ENCODE peak calls at places on chromosomes 5 and 9, in eight cellular contexts. W is aorta; D is CD8-positive, alpha-beta T cell; T is ovary; O is upper lobe of right lung; C is psoas muscle; L is body of pancreas; F is tibial nerve. M is an unnamed sample. For H3K36me3, the result is how much of the 10 kb centered on the place peaks cover.

GRCh38 chr9:110932883-110933282 is 105.4 kb downstream of the LPAR1 start:
- DNase-seq in W (no peak), D (no peak), T (no peak), O (no peak), C (no peak), L (no peak), F (no peak), M (no peak)

GRCh38 chr5:6522983-6523382 is 74.3 kb downstream of the UBE2QL1 start:
- DNase-seq in W (no peak), D (no peak), T (no peak), O (no peak), C (no peak), L (no peak), F (no peak), M (no peak)

GRCh38 chr9:113274474-113275146 is 762 bp downstream of the CDC26 start:
- DNase-seq in W (no peak), D (no peak), T (no peak), O (no peak), C (no peak), L (no peak), F (no peak), M (peak)

GRCh38 chr9:35277171-35277520 is 115.3 kb downstream of the UNC13B start:
- DNase-seq in W (no peak), D (no peak), T (no peak), O (no peak), C (no peak), L (no peak), F (no peak), M (no peak)

GRCh38 chr5:174352681-174353080 is 307.2 kb downstream of the NSG2 start:
- DNase-seq in W (no peak), D (no peak), T (no peak), O (no peak), C (no peak), L (no peak), F (no peak), M (no peak)

GRCh38 chr5:115262066-115262404 is 642 bp downstream of the PGGT1B start:
- DNase-seq in W (no peak), D (no peak), T (no peak), O (no peak), C (no peak), L (no peak), F (no peak), M (no peak)

GRCh38 chr9:70571247-70571646 is 156.8 kb upstream of the KLF9 start:
- DNase-seq in W (no peak), D (no peak), T (no peak), O (no peak), C (no peak), L (no peak), F (no peak), M (no peak)

GRCh38 chr9:126420643-126421564 is 94.3 kb downstream of the MVB12B start:
- DNase-seq in W (no peak), D (no peak), T (no peak), O (no peak), C (no peak), L (no peak), F (no peak), M (no peak)

GRCh38 chr9:112193562-112194288 is 18.6 kb upstream of the SUSD1 start:
- DNase-seq in W (no peak), D (no peak), T (no peak), O (no peak), C (no peak), L (no peak), F (no peak), M (no peak)

GRCh38 chr5:149776376-149777305 is 46.5 kb downstream of the PPARGC1B start:
- DNase-seq in W (no peak), D (no peak), T (no peak), O (no peak), C (no peak), L (no peak), F (no peak), M (no peak)

GRCh38 chr5:60538955-60539866 is 160.8 kb downstream of the DEPDC1B start:
- DNase-seq in W (no peak), D (no peak), T (no peak), O (no peak), C (no peak), L (no peak), F (no peak), M (peak)

GRCh38 chr5:147669113-147669869 is 113.2 kb downstream of the JAKMIP2 start:
- DNase-seq in W (no peak), D (no peak), T (no peak), O (no peak), C (no peak), L (no peak), F (no peak), M (no peak)

GRCh38 chr9:115883467-115884329 is 269.9 kb upstream of the PAPPA start:
- DNase-seq in W (no peak), D (no peak), T (no peak), O (no peak), C (no peak), L (peak), F (no peak), M (no peak)

GRCh38 chr5:140228364-140228837 is 53.4 kb downstream of the CYSTM1 start:
- DNase-seq in W (no peak), D (no peak), T (no peak), O (no peak), C (no peak), L (no peak), F (no peak), M (no peak)

GRCh38 chr9:97527626-97528528 is 26.4 kb downstream of the TMOD1 start:
- DNase-seq in W (no peak), D (no peak), T (no peak), O (peak), C (no peak), L (no peak), F (no peak), M (no peak)

GRCh38 chr5:443239-444151 is 519 bp downstream of the EXOC3 start:
- DNase-seq in W (no peak), D (peak), T (peak), O (peak), C (peak), L (no peak), F (no peak), M (no peak)

GRCh38 chr9:78351816-78352215 is 54.9 kb downstream of the PSAT1 start:
- DNase-seq in W (no peak), D (no peak), T (no peak), O (no peak), C (no peak), L (no peak), F (no peak), M (peak)

GRCh38 chr9:107375651-107376369 is 92.7 kb downstream of the RAD23B start:
- DNase-seq in W (no peak), D (no peak), T (no peak), O (no peak), C (no peak), L (no peak), F (no peak), M (no peak)

GRCh38 chr9:108212179-108212578 is 643.6 kb downstream of the ACTL7B start:
- DNase-seq in W (no peak), D (no peak), T (no peak), O (no peak), C (no peak), L (no peak), F (no peak), M (no peak)

GRCh38 chr9:124774131-124774978 is 2.6 kb upstream of the OLFML2A start:
- DNase-seq in W (peak), D (peak), T (peak), O (peak), C (peak), L (peak), F (peak), M (peak)

GRCh38 chr9:137834846-137835546 is 42.6 kb upstream of the CACNA1B start:
- DNase-seq in W (peak), D (no peak), T (no peak), O (no peak), C (no peak), L (no peak), F (no peak), M (no peak)

GRCh38 chr5:45408067-45408466 is 288.1 kb downstream of the HCN1 start:
- DNase-seq in W (no peak), D (no peak), T (no peak), O (no peak), C (no peak), L (no peak), F (no peak), M (no peak)

GRCh38 chr5:160643588-160643987 is 208.4 kb downstream of the ATP10B start:
- DNase-seq in W (no peak), D (no peak), T (no peak), O (no peak), C (no peak), L (no peak), F (no peak), M (no peak)

GRCh38 chr9:101495810-101496209 is 37.8 kb upstream of the RNF20 start:
- DNase-seq in W (no peak), D (no peak), T (no peak), O (no peak), C (no peak), L (no peak), F (no peak), M (no peak)

GRCh38 chr9:89312154-89312616 is 1.2 kb downstream of the CKS2 start:
- DNase-seq in W (no peak), D (no peak), T (no peak), O (no peak), C (no peak), L (no peak), F (no peak), M (no peak)

GRCh38 chr9:15889555-15889954 is 336.7 kb downstream of the CCDC171 start:
- DNase-seq in W (no peak), D (no peak), T (no peak), O (no peak), C (no peak), L (no peak), F (no peak), M (no peak)
- H3K36me3 ChIP-seq in W (under half), D (under half), T (under half), O (under half), C (under half), L (under half), F (under half), M (under half)

DNA sequence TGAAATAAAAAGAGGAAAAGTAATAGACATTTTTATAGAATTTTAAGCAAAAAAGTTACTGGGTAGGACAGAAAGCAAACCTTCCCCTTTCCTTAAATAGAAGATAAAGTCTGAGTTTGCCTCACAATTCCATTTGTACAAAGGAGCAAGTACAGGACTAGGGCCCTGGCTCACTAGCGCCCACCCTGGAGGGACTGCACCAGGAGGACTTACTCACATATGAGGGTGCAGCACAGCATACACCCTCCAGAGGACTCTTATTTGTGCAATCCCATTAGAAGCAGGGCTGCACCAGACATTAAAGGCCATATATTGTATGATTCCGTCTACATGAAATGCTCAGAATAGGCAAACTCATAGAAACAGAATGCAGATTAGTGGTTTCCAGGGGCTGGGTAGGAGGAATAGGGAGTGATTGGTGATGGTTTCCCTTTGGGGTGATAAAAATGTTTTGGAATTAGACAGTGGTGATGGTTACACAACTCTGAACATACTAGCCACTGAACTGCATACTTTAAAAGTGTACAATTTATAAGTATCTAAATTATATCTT is 4.5 kb downstream of the REEP5 start:
- DNase-seq in W (no peak), D (peak), T (no peak), O (no peak), C (no peak), L (no peak), F (no peak), M (no peak)
- H3K36me3 ChIP-seq in W (under half), D (under half), T (under half), O (under half), C (half or more), L (under half), F (under half), M (under half)

DNA sequence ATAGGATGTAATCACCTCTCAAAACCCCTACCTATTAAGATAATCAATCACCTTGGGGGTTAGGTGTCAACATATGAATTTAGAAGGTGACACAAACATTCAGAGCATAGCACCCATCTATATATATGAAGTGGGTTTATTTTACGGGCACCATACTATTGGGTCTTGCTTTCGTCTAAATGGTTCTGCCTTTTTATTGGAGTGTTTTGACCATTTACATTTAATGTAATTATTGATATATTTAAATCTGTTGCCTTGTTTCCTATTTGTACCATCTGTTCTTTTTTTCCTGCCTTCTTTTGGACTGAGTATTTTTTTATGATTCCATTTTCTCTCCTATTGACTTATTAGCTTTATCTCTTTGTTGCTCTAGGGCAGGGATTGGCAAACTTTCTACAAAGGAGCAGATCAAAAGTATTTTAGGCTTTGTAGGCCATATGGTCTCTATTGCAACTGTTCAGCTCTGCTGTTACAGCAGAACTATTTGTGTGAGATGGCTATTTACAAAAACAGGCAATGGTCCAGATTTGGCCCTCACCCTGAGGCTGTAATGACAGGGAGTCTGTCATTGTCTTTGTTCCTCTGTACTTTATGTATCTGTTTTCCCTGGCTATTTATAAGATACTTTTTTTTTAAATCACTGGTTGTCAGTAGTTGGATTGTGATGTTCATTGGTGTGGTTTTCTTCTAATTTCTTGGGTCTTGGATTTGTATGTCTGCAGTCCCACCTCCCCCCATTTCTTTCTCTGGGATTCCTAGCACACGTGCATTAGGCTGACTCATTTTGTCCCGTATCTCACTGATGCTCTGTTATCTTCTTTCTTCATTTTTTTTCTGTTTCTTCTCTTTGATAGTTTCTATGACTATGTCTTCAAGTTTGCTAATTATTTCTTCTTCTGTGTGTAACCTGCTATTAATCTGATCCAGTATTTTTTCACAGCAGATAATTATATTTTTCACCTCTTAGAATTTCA is 127.1 kb downstream of the DAB2IP start:
- DNase-seq in W (no peak), D (no peak), T (no peak), O (no peak), C (no peak), L (no peak), F (no peak), M (no peak)
- H3K36me3 ChIP-seq in W (under half), D (under half), T (under half), O (half or more), C (half or more), L (under half), F (under half), M (under half)

GRCh38 chr9:136501686-136502085 is 18.8 kb upstream of the SEC16A start:
- DNase-seq in W (no peak), D (no peak), T (no peak), O (no peak), C (no peak), L (no peak), F (no peak), M (no peak)

GRCh38 chr9:136497916-136498695 is 15.3 kb upstream of the SEC16A start:
- DNase-seq in W (no peak), D (no peak), T (no peak), O (no peak), C (no peak), L (peak), F (no peak), M (no peak)

GRCh38 chr9:136502196-136502595 is 19.4 kb upstream of the SEC16A start:
- DNase-seq in W (no peak), D (no peak), T (no peak), O (no peak), C (no peak), L (no peak), F (no peak), M (no peak)

GRCh38 chr9:136499071-136499934 is 16.5 kb upstream of the SEC16A start:
- DNase-seq in W (no peak), D (no peak), T (no peak), O (no peak), C (no peak), L (peak), F (no peak), M (no peak)

GRCh38 chr9:136499935-136500910 is 17.4 kb upstream of the SEC16A start:
- DNase-seq in W (no peak), D (no peak), T (no peak), O (no peak), C (no peak), L (peak), F (no peak), M (no peak)
- H3K36me3 ChIP-seq in W (under half), D (under half), T (under half), O (half or more), C (half or more), L (under half), F (half or more), M (under half)

GRCh38 chr5:37132646-37133045 is 116.5 kb downstream of the CPLANE1 start:
- DNase-seq in W (no peak), D (no peak), T (no peak), O (no peak), C (no peak), L (no peak), F (no peak), M (no peak)

GRCh38 chr5:37136694-37137093 is 112.5 kb downstream of the CPLANE1 start:
- DNase-seq in W (no peak), D (no peak), T (no peak), O (no peak), C (no peak), L (no peak), F (no peak), M (no peak)

DNA sequence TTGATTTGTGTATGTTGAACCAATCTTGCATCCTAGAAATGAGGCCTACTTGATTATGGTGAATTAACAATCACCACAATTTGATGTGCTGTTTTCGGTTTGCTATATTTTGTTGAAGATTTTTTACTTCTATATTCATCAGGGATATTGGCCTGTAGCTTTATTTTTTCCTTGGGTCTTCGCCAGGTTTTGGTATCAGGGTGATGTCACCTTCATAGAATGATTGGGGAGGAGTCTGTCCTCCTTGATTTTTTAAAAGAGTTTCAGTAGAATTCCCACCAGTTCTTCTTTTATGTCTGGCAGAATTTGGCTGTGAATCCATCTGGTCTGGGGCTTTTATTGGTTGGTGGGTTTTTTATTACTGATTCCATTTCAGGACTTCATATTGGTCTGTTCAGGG is 115.2 kb downstream of the CPLANE1 start:
- DNase-seq in W (no peak), D (no peak), T (no peak), O (no peak), C (no peak), L (no peak), F (no peak), M (no peak)
- H3K36me3 ChIP-seq in W (under half), D (under half), T (under half), O (under half), C (half or more), L (under half), F (under half), M (under half)